ENCODE peak calls at places on chromosome 3, in seven cellular contexts. K is NAMALWA; E is stimulated activated CD8-positive, alpha-beta memory T cell treated with anti-CD3 and anti-CD28 coated beads, Interleukin-2, amount 100 ng/mL, for 1 hour; O is HTR-8/SVneo; V is left kidney; W is GM04504; D is H54. Z is an unnamed sample.

GRCh38 chr3:127768346-127769008 is 53.8 kb downstream of the MGLL start:
- DNase-seq in W (peak; percentile 89), V (no peak), D (peak; percentile 78), O (peak; percentile 75), E (no peak), K (no peak), Z (no peak)

GRCh38 chr3:126051234-126051633 is 32.7 kb downstream of the SLC41A3 start:
- DNase-seq in O (no peak), K (no peak), E (no peak), V (no peak), W (no peak), D (no peak), Z (no peak)

GRCh38 chr3:156291269-156292123 is 171.1 kb downstream of the KCNAB1 start:
- DNase-seq in K (peak; percentile 11), O (peak; percentile 6), W (no peak), D (no peak), V (peak; percentile 46), E (no peak), Z (peak; percentile 16)

GRCh38 chr3:16482770-16483531 is 30.5 kb downstream of the RFTN1 start:
- DNase-seq in E (peak; percentile 9), W (no peak), V (peak; percentile 69), K (peak; percentile 85), D (no peak), O (no peak), Z (peak; percentile 68)

GRCh38 chr3:50435382-50435781 is 68.1 kb downstream of the CACNA2D2 start:
- DNase-seq in O (no peak), V (no peak), W (no peak), K (no peak), E (no peak), D (no peak), Z (peak; percentile 58)

GRCh38 chr3:112990672-112991602 is at the start of gene GTPBP8:
- DNase-seq in O (peak; percentile 84), E (peak; percentile 59), D (peak; percentile 73), V (peak; percentile 98), W (peak; percentile 72), K (peak; percentile 89), Z (peak; percentile 95)

GRCh38 chr3:128447561-128448013 is 19.1 kb downstream of the DNAJB8 start:
- DNase-seq in D (no peak), O (no peak), V (no peak), E (no peak), W (no peak), K (peak; percentile 32), Z (no peak)

GRCh38 chr3:125212096-125212508 is 446 bp downstream of the SLC12A8 start:
- DNase-seq in D (no peak), V (peak; percentile 78), E (no peak), W (no peak), O (no peak), K (no peak), Z (peak; percentile 76)

GRCh38 chr3:143653935-143654334 is 194.3 kb downstream of the SLC9A9 start:
- DNase-seq in K (no peak), E (no peak), V (no peak), W (no peak), O (no peak), D (no peak), Z (no peak)

GRCh38 chr3:182005683-182006082 is 294.0 kb downstream of the SOX2 start:
- DNase-seq in D (no peak), K (no peak), O (no peak), V (no peak), W (no peak), E (no peak), Z (no peak)

GRCh38 chr3:44072601-44073540 is 168.8 kb upstream of the TOPAZ1 start:
- DNase-seq in W (no peak), K (no peak), D (no peak), V (no peak), E (no peak), O (no peak), Z (no peak)

GRCh38 chr3:128923607-128924385 is 44.4 kb downstream of the ACAD9 start:
- DNase-seq in D (no peak), O (no peak), W (no peak), E (no peak), V (no peak), K (peak; percentile 21), Z (no peak)

GRCh38 chr3:134328846-134329245 is 45.4 kb downstream of the AMOTL2 start:
- DNase-seq in K (no peak), O (no peak), V (no peak), W (no peak), D (no peak), E (no peak), Z (no peak)

GRCh38 chr3:161851941-161852566 is 355.4 kb downstream of the OTOL1 start:
- DNase-seq in D (no peak), O (peak; percentile 27), V (peak; percentile 57), W (peak; percentile 17), E (no peak), K (peak; percentile 73), Z (peak; percentile 65)

GRCh38 chr3:115228266-115228665 is 81.2 kb upstream of the ZBTB20 start:
- DNase-seq in V (no peak), O (no peak), D (no peak), W (no peak), E (no peak), K (no peak), Z (no peak)